ENCODE peak calls at places on chromosomes 6 and 20, in four cellular contexts. One of them, this sample, is unnamed.

GRCh38 chr20:49448917-49449316 is 33.6 kb downstream of the KCNB1 start:
- DNase-seq in HepG2: no peak
- DNase-seq in SK-N-SH: no peak
- DNase-seq in GM12878: no peak
- DNase-seq in this sample: peak; percentile 34

GRCh38 chr20:49482621-49483017 is at the start of gene KCNB1:
- DNase-seq in HepG2: peak; percentile 59
- DNase-seq in SK-N-SH: peak; percentile 48
- DNase-seq in GM12878: no peak
- DNase-seq in this sample: peak; percentile 31

GRCh38 chr20:52684911-52685310 is 287.2 kb upstream of the TSHZ2 start:
- DNase-seq in HepG2: no peak
- DNase-seq in SK-N-SH: no peak
- DNase-seq in GM12878: no peak
- DNase-seq in this sample: no peak

GRCh38 chr20:54389872-54390271 is 85.5 kb upstream of the DOK5 start:
- DNase-seq in HepG2: no peak
- DNase-seq in SK-N-SH: no peak
- DNase-seq in GM12878: no peak
- DNase-seq in this sample: no peak

GRCh38 chr20:37542281-37542680 is 14.6 kb upstream of the BLCAP start:
- DNase-seq in HepG2: peak; percentile 81
- DNase-seq in SK-N-SH: no peak
- DNase-seq in GM12878: no peak
- DNase-seq in this sample: peak; percentile 63

GRCh38 chr6:55729665-55730064 is 145.7 kb downstream of the BMP5 start:
- DNase-seq in HepG2: no peak
- DNase-seq in SK-N-SH: no peak
- DNase-seq in GM12878: no peak
- DNase-seq in this sample: no peak

GRCh38 chr6:15948930-15949900 is 179.7 kb upstream of the MYLIP start:
- DNase-seq in HepG2: peak; percentile 77
- DNase-seq in SK-N-SH: peak; percentile 15
- DNase-seq in GM12878: no peak
- DNase-seq in this sample: peak; percentile 77

GRCh38 chr6:97586344-97586743 is 303.3 kb upstream of the MMS22L start:
- DNase-seq in HepG2: peak; percentile 0
- DNase-seq in SK-N-SH: peak; percentile 16
- DNase-seq in GM12878: no peak
- DNase-seq in this sample: peak; percentile 4

GRCh38 chr6:36743032-36743431 is 45.4 kb downstream of the RAB44 start:
- DNase-seq in HepG2: no peak
- DNase-seq in SK-N-SH: no peak
- DNase-seq in GM12878: no peak
- DNase-seq in this sample: no peak

GRCh38 chr6:14431375-14432330 is 314.1 kb downstream of the CD83 start:
- DNase-seq in HepG2: no peak
- DNase-seq in SK-N-SH: no peak
- DNase-seq in GM12878: no peak
- DNase-seq in this sample: no peak

GRCh38 chr6:87322304-87323212 is at the start of gene SMIM8:
- DNase-seq in HepG2: peak; percentile 73
- DNase-seq in SK-N-SH: peak; percentile 96
- DNase-seq in GM12878: peak; percentile 24
- DNase-seq in this sample: peak; percentile 64

GRCh38 chr20:24376523-24377085 is 92.8 kb upstream of the SYNDIG1 start:
- DNase-seq in HepG2: no peak
- DNase-seq in SK-N-SH: no peak
- DNase-seq in GM12878: no peak
- DNase-seq in this sample: no peak

GRCh38 chr6:74073429-74073828 is 377.4 kb downstream of the CD109 start:
- DNase-seq in HepG2: no peak
- DNase-seq in SK-N-SH: no peak
- DNase-seq in GM12878: no peak
- DNase-seq in this sample: no peak

GRCh38 chr6:29887330-29887818 is 55.0 kb upstream of the HLA-A start:
- DNase-seq in HepG2: no peak
- DNase-seq in SK-N-SH: no peak
- DNase-seq in GM12878: no peak
- DNase-seq in this sample: no peak

GRCh38 chr6:31173406-31173805 is 2.9 kb upstream of the POU5F1 start:
- DNase-seq in HepG2: no peak
- DNase-seq in SK-N-SH: no peak
- DNase-seq in GM12878: no peak
- DNase-seq in this sample: no peak

GRCh38 chr6:455006-455585 is 63.5 kb downstream of the IRF4 start:
- DNase-seq in HepG2: no peak
- DNase-seq in SK-N-SH: peak; percentile 2
- DNase-seq in GM12878: no peak
- DNase-seq in this sample: no peak

GRCh38 chr6:136719280-136720044 is 72.8 kb downstream of the MAP3K5 start:
- DNase-seq in HepG2: no peak
- DNase-seq in SK-N-SH: no peak
- DNase-seq in GM12878: peak; percentile 90
- DNase-seq in this sample: no peak

GRCh38 chr6:143806282-143807102 is 36.6 kb upstream of the LTV1 start:
- DNase-seq in HepG2: no peak
- DNase-seq in SK-N-SH: no peak
- DNase-seq in GM12878: no peak
- DNase-seq in this sample: no peak

GRCh38 chr6:24283043-24283985 is 74.5 kb downstream of the DCDC2 start:
- DNase-seq in HepG2: peak; percentile 90
- DNase-seq in SK-N-SH: peak; percentile 78
- DNase-seq in GM12878: peak; percentile 59
- DNase-seq in this sample: peak; percentile 83

GRCh38 chr20:2314759-2315439 is 19.1 kb downstream of the TGM3 start:
- DNase-seq in HepG2: no peak
- DNase-seq in SK-N-SH: peak; percentile 40
- DNase-seq in GM12878: no peak
- DNase-seq in this sample: no peak

GRCh38 chr6:104829183-104829958 is 30.3 kb downstream of the HACE1 start:
- DNase-seq in HepG2: no peak
- DNase-seq in SK-N-SH: no peak
- DNase-seq in GM12878: no peak
- DNase-seq in this sample: no peak
- H3K4me3 ChIP-seq in HepG2: no peak overlapping the region
- H3K4me3 ChIP-seq in SK-N-SH: no peak overlapping the region
- H3K4me3 ChIP-seq in GM12878: no peak overlapping the region
- H3K4me3 ChIP-seq in this sample: no peak overlapping the region

DNA sequence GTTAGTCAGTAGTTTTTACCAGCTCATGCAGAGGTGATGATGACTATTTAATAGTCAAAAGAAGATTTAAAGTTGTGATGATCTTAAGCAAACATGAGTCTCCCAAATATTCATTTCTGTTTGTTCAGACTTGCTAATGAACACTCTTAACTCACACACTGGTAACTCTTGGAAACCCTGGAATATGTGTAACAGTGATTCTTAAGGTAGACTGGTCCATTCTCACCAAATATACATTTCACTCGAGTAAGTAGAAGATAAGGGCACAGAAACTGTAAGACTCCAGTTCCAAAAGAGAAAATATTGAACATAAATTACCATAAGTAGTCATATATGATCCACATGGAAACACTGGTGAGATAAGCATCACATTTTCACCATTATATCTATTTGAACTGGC is 29.1 kb downstream of the RSPO3 start:
- DNase-seq in HepG2: no peak
- DNase-seq in SK-N-SH: no peak
- DNase-seq in GM12878: no peak
- DNase-seq in this sample: no peak
- TF ChIP-seq PBX3 in HepG2: no peak
- TF ChIP-seq PBX3 in SK-N-SH: no peak
- TF ChIP-seq PBX3 in GM12878: no peak
- TF ChIP-seq PBX3 in this sample: no peak

DNA sequence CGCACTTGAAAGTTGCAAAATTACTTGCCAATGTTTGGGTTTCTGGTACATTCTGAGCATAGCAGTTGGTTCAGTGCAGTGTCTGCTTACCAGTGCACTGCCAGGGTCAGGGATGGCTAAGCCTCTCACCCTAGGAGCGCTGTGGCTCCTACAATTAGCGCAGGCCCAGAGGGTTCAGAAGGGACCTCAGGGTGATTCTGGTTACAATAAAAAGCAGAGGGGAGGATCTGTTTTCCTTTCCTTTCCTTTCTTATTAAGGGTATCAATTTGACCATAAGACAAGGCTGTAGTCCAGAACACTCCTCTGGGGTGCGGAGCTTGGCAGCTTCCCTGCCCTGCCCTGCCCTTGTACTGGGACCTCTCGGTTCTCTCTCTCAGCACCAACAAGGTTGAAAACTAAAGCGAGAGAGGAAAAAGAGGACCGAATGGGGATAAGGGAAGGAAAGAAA is 2.6 kb downstream of the MAFB start:
- DNase-seq in HepG2: no peak
- DNase-seq in SK-N-SH: no peak
- DNase-seq in GM12878: no peak
- DNase-seq in this sample: no peak
- H3K4me3 ChIP-seq in HepG2: no peak overlapping the region
- H3K4me3 ChIP-seq in SK-N-SH: no peak overlapping the region
- H3K4me3 ChIP-seq in GM12878: no peak overlapping the region
- H3K4me3 ChIP-seq in this sample: no peak overlapping the region

DNA sequence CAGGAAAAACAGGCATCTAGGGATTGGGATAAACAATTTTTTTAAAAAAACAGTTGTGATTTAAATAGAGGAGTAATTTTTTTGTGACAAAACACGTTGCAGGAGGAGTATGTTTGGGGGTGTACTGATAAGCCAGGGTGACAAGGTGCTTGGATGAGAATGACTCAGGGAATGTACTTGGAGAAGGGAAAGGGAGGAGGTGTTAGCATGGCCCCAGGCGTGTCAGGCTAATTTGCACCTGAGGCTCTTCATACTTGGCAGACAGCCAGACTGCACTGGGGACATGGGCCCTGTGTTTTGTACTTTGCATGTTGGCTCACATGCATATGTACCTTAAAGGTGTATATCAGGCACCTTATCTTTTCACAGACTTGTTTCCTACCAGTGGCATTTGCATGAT is 22.8 kb downstream of the PANK2 start:
- DNase-seq in HepG2: no peak
- DNase-seq in SK-N-SH: no peak
- DNase-seq in GM12878: no peak
- DNase-seq in this sample: no peak
- TF ChIP-seq PBX3 in HepG2: no peak
- TF ChIP-seq PBX3 in SK-N-SH: no peak
- TF ChIP-seq PBX3 in GM12878: no peak
- TF ChIP-seq PBX3 in this sample: no peak

GRCh38 chr6:147448775-147449174 is 59.7 kb upstream of the SAMD5 start:
- DNase-seq in HepG2: no peak
- DNase-seq in SK-N-SH: no peak
- DNase-seq in GM12878: no peak
- DNase-seq in this sample: no peak
- H3K4me3 ChIP-seq in HepG2: no peak overlapping the region
- H3K4me3 ChIP-seq in SK-N-SH: no peak overlapping the region
- H3K4me3 ChIP-seq in GM12878: no peak overlapping the region
- H3K4me3 ChIP-seq in this sample: no peak overlapping the region

GRCh38 chr6:32255212-32256153 is 31.6 kb upstream of the NOTCH4 start:
- DNase-seq in HepG2: peak; percentile 48
- DNase-seq in SK-N-SH: peak; percentile 51
- DNase-seq in GM12878: no peak
- DNase-seq in this sample: peak; percentile 72
- TF ChIP-seq PBX3 in HepG2: no peak
- TF ChIP-seq PBX3 in SK-N-SH: no peak
- TF ChIP-seq PBX3 in GM12878: no peak
- TF ChIP-seq PBX3 in this sample: no peak

GRCh38 chr6:17602888-17603287 is 2.8 kb downstream of the FAM8A1 start:
- DNase-seq in HepG2: peak; percentile 87
- DNase-seq in SK-N-SH: no peak
- DNase-seq in GM12878: no peak
- DNase-seq in this sample: no peak
- H3K4me3 ChIP-seq in HepG2: no peak overlapping the region
- H3K4me3 ChIP-seq in SK-N-SH: no peak overlapping the region
- H3K4me3 ChIP-seq in GM12878: no peak overlapping the region
- H3K4me3 ChIP-seq in this sample: no peak overlapping the region